ENCODE peak calls at places on chromosome 21, in four cellular contexts. One of them, this sample, is unnamed.

GRCh38 chr21:35548904-35549615 is 500.0 kb upstream of the RUNX1 start:
- DNase-seq in fibroblast of lung: peak; percentile 40
- DNase-seq in foreskin keratinocyte: no peak
- DNase-seq in right atrium auricular region: no peak
- DNase-seq in this sample: no peak

GRCh38 chr21:34698270-34699015 is 29.6 kb downstream of the CLIC6 start:
- DNase-seq in fibroblast of lung: peak; percentile 21
- DNase-seq in foreskin keratinocyte: no peak
- DNase-seq in right atrium auricular region: no peak
- DNase-seq in this sample: no peak

GRCh38 chr21:29433366-29434059 is 134.8 kb downstream of the BACH1 start:
- DNase-seq in fibroblast of lung: peak; percentile 16
- DNase-seq in foreskin keratinocyte: peak; percentile 21
- DNase-seq in right atrium auricular region: no peak
- DNase-seq in this sample: no peak

GRCh38 chr21:43373387-43374227 is 53.3 kb downstream of the SIK1 start:
- DNase-seq in fibroblast of lung: peak; percentile 23
- DNase-seq in foreskin keratinocyte: no peak
- DNase-seq in right atrium auricular region: no peak
- DNase-seq in this sample: no peak

GRCh38 chr21:28127390-28127789 is 865.3 kb downstream of the LTN1 start:
- DNase-seq in fibroblast of lung: peak; percentile 11
- DNase-seq in foreskin keratinocyte: no peak
- DNase-seq in right atrium auricular region: no peak
- DNase-seq in this sample: no peak

GRCh38 chr21:34204481-34205439 is 131.4 kb downstream of the MRPS6 start:
- DNase-seq in fibroblast of lung: no peak
- DNase-seq in foreskin keratinocyte: no peak
- DNase-seq in right atrium auricular region: peak; percentile 43
- DNase-seq in this sample: no peak

GRCh38 chr21:14487490-14488432 is 58.4 kb downstream of the SAMSN1 start:
- DNase-seq in fibroblast of lung: no peak
- DNase-seq in foreskin keratinocyte: no peak
- DNase-seq in right atrium auricular region: no peak
- DNase-seq in this sample: no peak

GRCh38 chr21:15686506-15686905 is 43.3 kb upstream of the USP25 start:
- DNase-seq in fibroblast of lung: no peak
- DNase-seq in foreskin keratinocyte: no peak
- DNase-seq in right atrium auricular region: no peak
- DNase-seq in this sample: no peak

GRCh38 chr21:33848252-33848953 is 67.2 kb downstream of the ATP5PO start:
- DNase-seq in fibroblast of lung: no peak
- DNase-seq in foreskin keratinocyte: peak; percentile 62
- DNase-seq in right atrium auricular region: no peak
- DNase-seq in this sample: peak; percentile 61

GRCh38 chr21:19463966-19464365 is 1060.4 kb upstream of the TMPRSS15 start:
- DNase-seq in fibroblast of lung: no peak
- DNase-seq in foreskin keratinocyte: no peak
- DNase-seq in right atrium auricular region: no peak
- DNase-seq in this sample: no peak

GRCh38 chr21:35226302-35226701 is 177.2 kb upstream of the RUNX1 start:
- DNase-seq in fibroblast of lung: peak; percentile 52
- DNase-seq in foreskin keratinocyte: no peak
- DNase-seq in right atrium auricular region: no peak
- DNase-seq in this sample: no peak

GRCh38 chr21:15400905-15401304 is 328.9 kb upstream of the USP25 start:
- DNase-seq in fibroblast of lung: peak; percentile 21
- DNase-seq in foreskin keratinocyte: no peak
- DNase-seq in right atrium auricular region: no peak
- DNase-seq in this sample: no peak

GRCh38 chr21:42149656-42150457 is 69.1 kb upstream of the ABCG1 start:
- DNase-seq in fibroblast of lung: no peak
- DNase-seq in foreskin keratinocyte: peak; percentile 42
- DNase-seq in right atrium auricular region: no peak
- DNase-seq in this sample: no peak

GRCh38 chr21:20639026-20639425 is 359.2 kb upstream of the NCAM2 start:
- DNase-seq in fibroblast of lung: no peak
- DNase-seq in foreskin keratinocyte: peak; percentile 13
- DNase-seq in right atrium auricular region: no peak
- DNase-seq in this sample: peak; percentile 3

GRCh38 chr21:43274946-43275310 is 106.1 kb downstream of the CRYAA start:
- DNase-seq in fibroblast of lung: no peak
- DNase-seq in foreskin keratinocyte: no peak
- DNase-seq in right atrium auricular region: no peak
- DNase-seq in this sample: no peak

GRCh38 chr21:28554660-28555475 is 437.8 kb downstream of the LTN1 start:
- DNase-seq in fibroblast of lung: peak; percentile 82
- DNase-seq in foreskin keratinocyte: no peak
- DNase-seq in right atrium auricular region: no peak
- DNase-seq in this sample: no peak

GRCh38 chr21:35217504-35218060 is 168.5 kb upstream of the RUNX1 start:
- DNase-seq in fibroblast of lung: peak; percentile 95
- DNase-seq in foreskin keratinocyte: peak; percentile 100
- DNase-seq in right atrium auricular region: no peak
- DNase-seq in this sample: peak; percentile 89

GRCh38 chr21:29508311-29508710 is 209.6 kb downstream of the BACH1 start:
- DNase-seq in fibroblast of lung: no peak
- DNase-seq in foreskin keratinocyte: no peak
- DNase-seq in right atrium auricular region: no peak
- DNase-seq in this sample: no peak

GRCh38 chr21:16536661-16537359 is 807.0 kb downstream of the USP25 start:
- DNase-seq in fibroblast of lung: peak; percentile 67
- DNase-seq in foreskin keratinocyte: peak; percentile 60
- DNase-seq in right atrium auricular region: no peak
- DNase-seq in this sample: no peak

GRCh38 chr21:23152130-23152529 is 2153.9 kb downstream of the NCAM2 start:
- DNase-seq in fibroblast of lung: no peak
- DNase-seq in foreskin keratinocyte: no peak
- DNase-seq in right atrium auricular region: no peak
- DNase-seq in this sample: no peak

GRCh38 chr21:41369105-41369914 is 7.5 kb downstream of the MX2 start:
- DNase-seq in fibroblast of lung: no peak
- DNase-seq in foreskin keratinocyte: no peak
- DNase-seq in right atrium auricular region: no peak
- DNase-seq in this sample: no peak

GRCh38 chr21:17513214-17514123 is 626 bp downstream of the CXADR start:
- DNase-seq in fibroblast of lung: peak; percentile 61
- DNase-seq in foreskin keratinocyte: peak; percentile 71
- DNase-seq in right atrium auricular region: no peak
- DNase-seq in this sample: peak; percentile 22

GRCh38 chr21:20701235-20701634 is 297.0 kb upstream of the NCAM2 start:
- DNase-seq in fibroblast of lung: no peak
- DNase-seq in foreskin keratinocyte: peak; percentile 7
- DNase-seq in right atrium auricular region: no peak
- DNase-seq in this sample: no peak

GRCh38 chr21:43209575-43210453 is 41.0 kb downstream of the CRYAA start:
- DNase-seq in fibroblast of lung: peak; percentile 88
- DNase-seq in foreskin keratinocyte: no peak
- DNase-seq in right atrium auricular region: peak; percentile 74
- DNase-seq in this sample: peak; percentile 32

GRCh38 chr21:28742527-28742926 is 250.2 kb downstream of the LTN1 start:
- DNase-seq in fibroblast of lung: peak; percentile 30
- DNase-seq in foreskin keratinocyte: peak; percentile 48
- DNase-seq in right atrium auricular region: no peak
- DNase-seq in this sample: peak; percentile 30

GRCh38 chr21:39452207-39452964 is 616 bp downstream of the SH3BGR start:
- DNase-seq in fibroblast of lung: peak; percentile 60
- DNase-seq in foreskin keratinocyte: no peak
- DNase-seq in right atrium auricular region: no peak
- DNase-seq in this sample: no peak

GRCh38 chr21:22791986-22792560 is 1793.9 kb downstream of the NCAM2 start:
- DNase-seq in fibroblast of lung: peak; percentile 24
- DNase-seq in foreskin keratinocyte: peak; percentile 19
- DNase-seq in right atrium auricular region: no peak
- DNase-seq in this sample: peak; percentile 22

GRCh38 chr21:28906841-28907240 is 85.8 kb downstream of the LTN1 start:
- DNase-seq in fibroblast of lung: no peak
- DNase-seq in foreskin keratinocyte: no peak
- DNase-seq in right atrium auricular region: no peak
- DNase-seq in this sample: no peak

GRCh38 chr21:28516996-28517592 is 475.6 kb downstream of the LTN1 start:
- DNase-seq in fibroblast of lung: peak; percentile 47
- DNase-seq in foreskin keratinocyte: peak; percentile 59
- DNase-seq in right atrium auricular region: no peak
- DNase-seq in this sample: peak; percentile 15

GRCh38 chr21:35291034-35291433 is 241.9 kb upstream of the RUNX1 start:
- DNase-seq in fibroblast of lung: no peak
- DNase-seq in foreskin keratinocyte: peak; percentile 10
- DNase-seq in right atrium auricular region: no peak
- DNase-seq in this sample: no peak

GRCh38 chr21:42097860-42098259 is 26.7 kb downstream of the UMODL1 start:
- DNase-seq in fibroblast of lung: peak; percentile 98
- DNase-seq in foreskin keratinocyte: peak; percentile 91
- DNase-seq in right atrium auricular region: peak; percentile 69
- DNase-seq in this sample: peak; percentile 93

GRCh38 chr21:16775056-16775455 is 737.8 kb upstream of the CXADR start:
- DNase-seq in fibroblast of lung: no peak
- DNase-seq in foreskin keratinocyte: no peak
- DNase-seq in right atrium auricular region: no peak
- DNase-seq in this sample: no peak

GRCh38 chr21:15669247-15669646 is 60.5 kb upstream of the USP25 start:
- DNase-seq in fibroblast of lung: peak; percentile 53
- DNase-seq in foreskin keratinocyte: no peak
- DNase-seq in right atrium auricular region: no peak
- DNase-seq in this sample: no peak

GRCh38 chr21:40381111-40381510 is 465.8 kb downstream of the DSCAM start:
- DNase-seq in fibroblast of lung: no peak
- DNase-seq in foreskin keratinocyte: no peak
- DNase-seq in right atrium auricular region: no peak
- DNase-seq in this sample: no peak

GRCh38 chr21:38913120-38913975 is 107.6 kb downstream of the ETS2 start:
- DNase-seq in fibroblast of lung: peak; percentile 76
- DNase-seq in foreskin keratinocyte: peak; percentile 66
- DNase-seq in right atrium auricular region: peak; percentile 83
- DNase-seq in this sample: peak; percentile 85

DNA sequence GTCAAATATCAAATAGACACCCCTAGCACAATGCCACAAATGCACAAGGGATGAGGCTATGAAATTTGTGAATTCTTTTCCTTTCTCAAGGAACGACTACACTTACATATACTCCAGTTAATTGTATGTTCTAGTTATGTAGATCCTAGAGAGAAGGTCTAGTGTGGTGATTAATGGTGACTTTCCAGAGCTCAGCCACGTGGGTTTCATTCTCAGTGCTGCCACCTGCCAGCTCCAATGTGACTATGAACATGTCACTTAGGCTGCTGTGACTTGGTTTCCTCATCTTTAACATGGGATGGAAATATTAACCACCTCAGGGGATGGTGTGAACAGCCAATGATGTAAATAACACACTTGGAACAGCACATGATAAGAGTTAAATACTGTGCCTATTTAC is 138.3 kb downstream of the APP start:
- DNase-seq in fibroblast of lung: peak; percentile 6
- DNase-seq in foreskin keratinocyte: no peak
- DNase-seq in right atrium auricular region: no peak
- DNase-seq in this sample: no peak
- H3K27ac ChIP-seq in fibroblast of lung: no peak overlapping the region
- H3K27ac ChIP-seq in foreskin keratinocyte: no peak overlapping the region
- H3K27ac ChIP-seq in right atrium auricular region: no peak overlapping the region
- H3K27ac ChIP-seq in this sample: no peak overlapping the region

DNA sequence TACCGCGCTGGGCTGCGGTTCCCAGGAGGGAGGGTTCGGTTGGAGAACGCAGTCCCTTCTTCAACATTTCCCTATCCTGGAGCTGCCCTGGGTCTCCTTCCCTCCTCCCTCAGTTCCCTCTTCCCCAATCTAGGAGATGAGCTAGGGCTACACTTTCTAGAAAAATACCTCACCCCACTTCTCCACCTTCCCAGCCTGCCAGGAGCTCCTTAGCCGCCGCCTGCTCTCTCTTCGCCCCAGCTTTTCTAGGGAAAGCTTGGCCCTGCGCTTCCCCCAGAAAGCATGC is 484 bp upstream of the ADAMTS1 start:
- DNase-seq in fibroblast of lung: no peak
- DNase-seq in foreskin keratinocyte: peak; percentile 61
- DNase-seq in right atrium auricular region: no peak
- DNase-seq in this sample: peak; percentile 15
- TF ChIP-seq CTCF in fibroblast of lung: no peak
- TF ChIP-seq CTCF in foreskin keratinocyte: no peak
- TF ChIP-seq CTCF in right atrium auricular region: no peak
- TF ChIP-seq CTCF in this sample: no peak

DNA sequence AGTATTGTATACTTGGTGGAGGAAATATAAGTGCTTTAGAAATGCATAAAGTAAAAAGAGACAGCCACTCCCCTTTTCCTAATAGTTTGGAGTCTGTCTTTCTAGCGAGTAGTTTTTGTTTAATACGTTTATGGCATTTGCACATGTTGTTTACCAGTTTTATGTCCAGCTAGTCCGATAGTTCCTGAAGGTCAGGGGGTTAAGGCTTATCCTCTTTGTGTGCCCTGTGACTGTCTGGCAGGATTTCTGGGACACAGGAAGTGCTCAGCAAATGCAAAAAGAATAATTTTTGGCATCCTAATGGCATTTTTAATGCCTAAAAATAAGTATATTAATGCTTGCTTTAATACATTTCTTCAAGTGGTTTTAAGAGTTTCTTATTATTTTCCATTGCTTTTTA is 58.4 kb downstream of the DYRK1A start:
- DNase-seq in fibroblast of lung: no peak
- DNase-seq in foreskin keratinocyte: no peak
- DNase-seq in right atrium auricular region: no peak
- DNase-seq in this sample: no peak
- H3K27ac ChIP-seq in fibroblast of lung: no peak overlapping the region
- H3K27ac ChIP-seq in foreskin keratinocyte: no peak overlapping the region
- H3K27ac ChIP-seq in right atrium auricular region: peak overlapping the region; percentile 43
- H3K27ac ChIP-seq in this sample: no peak overlapping the region

GRCh38 chr21:32565856-32566465 is 19.4 kb downstream of the TCP10L start:
- DNase-seq in fibroblast of lung: peak; percentile 77
- DNase-seq in foreskin keratinocyte: no peak
- DNase-seq in right atrium auricular region: no peak
- DNase-seq in this sample: no peak

GRCh38 chr21:32560896-32561295 is 24.4 kb downstream of the TCP10L start:
- DNase-seq in fibroblast of lung: no peak
- DNase-seq in foreskin keratinocyte: no peak
- DNase-seq in right atrium auricular region: no peak
- DNase-seq in this sample: no peak

GRCh38 chr21:32559004-32559610 is 26.2 kb downstream of the TCP10L start:
- DNase-seq in fibroblast of lung: no peak
- DNase-seq in foreskin keratinocyte: no peak
- DNase-seq in right atrium auricular region: no peak
- DNase-seq in this sample: no peak

GRCh38 chr21:32562915-32563314 is 22.4 kb downstream of the TCP10L start:
- DNase-seq in fibroblast of lung: no peak
- DNase-seq in foreskin keratinocyte: peak; percentile 9
- DNase-seq in right atrium auricular region: no peak
- DNase-seq in this sample: no peak

DNA sequence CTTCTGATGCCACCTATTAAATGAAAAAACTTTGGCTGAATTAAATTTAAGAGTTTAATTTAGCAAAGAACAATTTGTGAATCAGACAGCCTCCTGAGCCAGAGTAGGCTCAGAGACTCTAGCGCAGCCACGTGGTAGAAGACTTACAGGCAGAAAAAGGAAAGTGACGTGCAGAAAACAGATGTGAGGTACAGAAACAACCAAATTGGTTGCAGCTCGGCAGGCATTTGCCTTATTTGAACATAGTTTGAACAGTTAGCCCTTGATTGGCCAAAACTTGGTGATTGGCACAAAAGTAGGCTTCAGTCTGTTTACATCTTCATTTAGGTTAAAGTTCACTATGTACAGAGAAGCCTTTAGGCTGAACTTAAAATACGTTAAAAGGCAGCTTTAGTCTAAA is 22.9 kb downstream of the TCP10L start:
- DNase-seq in fibroblast of lung: peak; percentile 67
- DNase-seq in foreskin keratinocyte: peak; percentile 21
- DNase-seq in right atrium auricular region: no peak
- DNase-seq in this sample: no peak
- TF ChIP-seq CTCF in fibroblast of lung: peak; percentile 30
- TF ChIP-seq CTCF in foreskin keratinocyte: peak; percentile 60
- TF ChIP-seq CTCF in right atrium auricular region: peak; percentile 67
- TF ChIP-seq CTCF in this sample: peak; percentile 32

This sample was measured in RWPE1.